ENCODE peak calls at places on chromosomes 1 and 21, in five cellular contexts. R is IMR-90, B is lower leg skin, F is ovary, D is A549. Q is an unnamed sample.

GRCh38 chr1:47661065-47661464 is 223.2 kb downstream of the FOXD2 start:
- DNase-seq in D (no peak), B (no peak), R (no peak), F (no peak), Q (no peak)

GRCh38 chr1:169060010-169060722 is 46.3 kb upstream of the ATP1B1 start:
- DNase-seq in R (no peak), B (no peak), D (peak; percentile 84), F (no peak), Q (no peak)

GRCh38 chr1:34631126-34631525 is 123.7 kb upstream of the GJB5 start:
- DNase-seq in D (no peak), F (no peak), R (no peak), B (no peak), Q (no peak)

GRCh38 chr1:213661346-213661745 is 326.4 kb upstream of the PROX1 start:
- DNase-seq in B (no peak), F (no peak), D (no peak), R (no peak), Q (no peak)

GRCh38 chr1:192592981-192593683 is 17.6 kb downstream of the RGS1 start:
- DNase-seq in B (no peak), F (no peak), D (no peak), R (peak; percentile 12), Q (no peak)

GRCh38 chr1:226474443-226475111 is 66.7 kb upstream of the PARP1 start:
- DNase-seq in D (no peak), B (no peak), F (no peak), R (no peak), Q (no peak)

GRCh38 chr1:78426398-78426797 is 64.4 kb upstream of the PTGFR start:
- DNase-seq in F (no peak), B (no peak), D (no peak), R (no peak), Q (no peak)

GRCh38 chr1:94617139-94617805 is 75.7 kb upstream of the F3 start:
- DNase-seq in F (no peak), R (peak; percentile 87), B (no peak), D (no peak), Q (no peak)

GRCh38 chr1:1040004-1040991 is 20.4 kb downstream of the AGRN start:
- DNase-seq in B (no peak), D (peak; percentile 74), F (peak; percentile 77), R (peak; percentile 85), Q (no peak)

GRCh38 chr1:205481629-205482071 is 22.8 kb upstream of the CDK18 start:
- DNase-seq in R (no peak), D (no peak), B (no peak), F (no peak), Q (no peak)

GRCh38 chr1:5645929-5646328 is 346.3 kb downstream of the NPHP4 start:
- DNase-seq in R (no peak), D (no peak), F (no peak), B (no peak), Q (no peak)

GRCh38 chr1:201358596-201358995 is 18.9 kb downstream of the TNNT2 start:
- DNase-seq in D (no peak), F (no peak), B (no peak), R (peak; percentile 3), Q (no peak)

GRCh38 chr1:55246896-55247295 is 31.7 kb upstream of the USP24 start:
- DNase-seq in F (no peak), B (no peak), R (no peak), D (no peak), Q (no peak)

GRCh38 chr21:15058718-15059316 is 6.0 kb downstream of the NRIP1 start:
- DNase-seq in R (peak; percentile 68), B (no peak), D (peak; percentile 59), F (no peak), Q (no peak)

GRCh38 chr1:32072622-32073386 is at the start of gene TMEM39B:
- DNase-seq in F (peak; percentile 96), B (peak; percentile 94), D (peak; percentile 93), R (peak; percentile 95), Q (peak; percentile 89)
- TF ChIP-seq POLR2A in F (peak; percentile 24), B (no peak), D (peak; percentile 46), R (peak; percentile 52), Q (no peak)

GRCh38 chr1:107574044-107574443 is 390.9 kb downstream of the VAV3 start:
- DNase-seq in R (no peak), F (no peak), B (no peak), D (no peak), Q (no peak)

GRCh38 chr1:107572674-107573205 is 392.2 kb downstream of the VAV3 start:
- DNase-seq in F (no peak), B (peak; percentile 38), R (peak; percentile 31), D (peak; percentile 35), Q (no peak)

GRCh38 chr1:107575226-107575625 is 389.8 kb downstream of the VAV3 start:
- DNase-seq in B (no peak), F (no peak), D (no peak), R (no peak), Q (no peak)

DNA sequence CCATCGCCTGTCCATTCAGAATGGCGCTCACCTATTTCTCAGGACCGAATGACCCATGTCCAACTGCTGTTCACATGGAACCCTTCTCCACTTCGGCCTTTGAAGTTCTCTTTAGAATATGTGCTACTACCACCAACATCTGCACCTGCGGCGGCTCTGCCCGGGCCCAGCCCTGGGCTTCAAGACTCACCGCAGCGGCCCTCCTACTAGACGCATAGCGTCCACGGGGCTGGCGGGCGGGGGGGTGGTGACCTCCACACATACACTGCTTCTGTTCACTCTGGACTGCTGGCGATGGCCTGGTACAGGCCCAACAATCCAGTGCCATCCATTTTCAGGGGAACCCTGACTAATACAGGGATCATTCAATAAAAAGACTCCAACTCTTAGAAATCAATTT is 394.2 kb downstream of the VAV3 start:
- DNase-seq in F (no peak), B (no peak), D (no peak), R (no peak), Q (no peak)
- H3K4me3 ChIP-seq in F (no peak overlapping the region), B (no peak overlapping the region), D (no peak overlapping the region), R (no peak overlapping the region), Q (no peak overlapping the region)

GRCh38 chr21:25572895-25573310 is 34.4 kb downstream of the MRPL39 start:
- DNase-seq in B (no peak), F (no peak), D (no peak), R (peak; percentile 59), Q (no peak)
- TF ChIP-seq POLR2A in B (no peak), F (no peak), D (no peak), R (no peak), Q (no peak)

DNA sequence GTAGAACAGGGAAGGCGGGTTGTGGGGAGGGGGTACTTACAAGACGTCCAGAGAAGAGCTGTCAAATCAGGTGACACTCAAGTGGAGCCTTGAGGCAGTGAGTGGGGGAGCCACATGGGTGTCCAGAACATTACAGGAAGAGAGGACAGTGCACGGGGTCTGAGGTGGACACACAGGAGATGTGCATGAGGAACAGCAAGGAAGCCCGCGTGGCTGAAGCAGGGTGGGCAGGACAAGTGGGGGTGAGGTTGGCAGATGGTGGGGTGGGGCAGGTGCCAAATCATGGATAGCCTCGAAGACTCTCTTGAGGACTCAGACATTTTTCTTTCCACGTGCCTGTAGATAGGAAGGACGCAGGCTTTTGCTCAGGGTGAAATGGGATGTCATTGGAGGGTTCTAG is 921 bp downstream of the SMPDL3B start:
- DNase-seq in R (no peak), F (no peak), B (no peak), D (no peak), Q (no peak)
- H3K4me3 ChIP-seq in R (no peak overlapping the region), F (no peak overlapping the region), B (no peak overlapping the region), D (no peak overlapping the region), Q (no peak overlapping the region)

DNA sequence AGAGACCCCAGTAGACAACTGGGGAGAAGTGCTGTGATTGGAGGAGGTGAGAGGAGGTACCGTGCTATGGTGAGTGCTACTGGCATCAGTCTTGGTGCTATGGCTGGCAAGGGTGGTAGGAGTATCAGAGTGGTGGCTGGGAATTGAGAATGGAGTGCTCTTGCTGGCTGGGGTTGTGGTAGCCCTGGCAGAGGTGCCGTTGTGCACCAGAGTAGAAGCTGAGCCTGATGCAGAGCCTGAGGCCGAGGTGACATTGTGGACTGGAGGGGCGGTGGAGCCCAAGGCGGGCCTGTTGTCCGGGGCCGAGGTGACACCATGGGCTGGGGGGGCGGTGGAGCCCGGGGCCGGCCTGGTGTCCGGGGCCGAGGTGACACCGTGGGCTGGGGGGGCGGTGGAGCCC is 14.6 kb downstream of the TRIM46 start:
- DNase-seq in F (peak; percentile 16), B (no peak), R (no peak), D (no peak), Q (no peak)
- TF ChIP-seq POLR2A in F (no peak), B (no peak), R (no peak), D (no peak), Q (no peak)

DNA sequence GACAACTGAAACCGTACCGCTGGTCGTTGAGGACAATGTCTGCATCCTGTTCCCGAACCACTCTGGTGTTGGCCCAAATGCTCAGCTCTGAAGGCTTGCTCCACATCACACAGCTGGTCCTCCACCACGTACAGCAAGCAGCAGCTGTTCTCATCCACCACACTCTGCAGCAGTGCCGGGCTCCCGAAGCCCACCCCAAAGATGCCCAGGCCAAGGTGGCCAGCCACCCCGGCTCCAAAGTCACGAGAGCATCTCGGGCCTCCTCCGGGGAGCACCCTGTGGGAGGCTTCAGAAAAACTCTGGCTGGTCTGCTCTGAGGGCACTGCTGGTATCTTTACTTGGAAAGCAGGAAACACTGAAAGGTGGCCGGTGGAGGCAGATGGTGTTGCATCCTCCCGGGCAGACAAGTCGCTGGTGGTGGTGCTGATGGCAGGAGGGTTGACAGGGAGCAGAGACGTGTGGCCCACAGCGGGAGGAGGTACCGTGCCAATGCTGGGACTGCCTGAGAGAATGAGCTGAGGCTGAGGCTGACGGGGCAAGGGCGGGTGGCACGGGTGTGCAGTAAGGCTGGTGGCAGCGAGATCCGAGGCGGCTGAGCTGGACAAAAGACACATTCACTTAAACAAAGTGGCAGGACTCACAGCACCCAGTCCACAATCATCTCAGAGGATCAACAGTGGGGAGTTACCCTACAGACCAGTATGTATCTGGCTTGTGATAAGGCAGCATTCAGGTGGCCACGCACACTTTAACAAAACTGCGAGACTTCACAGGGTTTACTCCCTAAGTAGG is 6.5 kb upstream of the CCDC27 start:
- DNase-seq in F (no peak), B (no peak), D (no peak), R (peak; percentile 5), Q (no peak)
- H3K4me3 ChIP-seq in F (no peak overlapping the region), B (no peak overlapping the region), D (no peak overlapping the region), R (no peak overlapping the region), Q (no peak overlapping the region)